ENCODE peak calls at places on chromosomes 2 and 18, in five cellular contexts. U, N, Y, Q and I are unnamed samples.

GRCh38 chr2:223055140-223055539 is 3.1 kb downstream of the KCNE4 start:
- DNase-seq in U (no peak), N (no peak), Y (no peak), Q (no peak), I (no peak)

GRCh38 chr2:187188783-187189631 is 259.0 kb downstream of the CALCRL start:
- DNase-seq in U (no peak), N (no peak), Y (no peak), Q (no peak), I (no peak)

GRCh38 chr2:191358325-191359025 is 113.3 kb downstream of the MYO1B start:
- DNase-seq in U (no peak), N (no peak), Y (no peak), Q (no peak), I (no peak)

GRCh38 chr2:21422724-21423522 is 299.2 kb downstream of the TDRD15 start:
- DNase-seq in U (no peak), N (no peak), Y (no peak), Q (no peak), I (no peak)

GRCh38 chr2:20524412-20525040 is 77.7 kb downstream of the RHOB start:
- DNase-seq in U (peak), N (no peak), Y (no peak), Q (no peak), I (no peak)

GRCh38 chr18:12638634-12639124 is 19.2 kb downstream of the SPIRE1 start:
- DNase-seq in U (no peak), N (no peak), Y (no peak), Q (no peak), I (no peak)

GRCh38 chr2:234502285-234502918 is 5.5 kb upstream of the ARL4C start:
- DNase-seq in U (peak), N (no peak), Y (peak), Q (no peak), I (no peak)

GRCh38 chr2:226796012-226796839 is 3.4 kb downstream of the IRS1 start:
- DNase-seq in U (no peak), N (no peak), Y (no peak), Q (no peak), I (no peak)